ENCODE peak calls at places on chromosome 12, in five cellular contexts. U is fibroblast of lung; L is EL; Y is stimulated activated CD4-positive, alpha-beta T cell treated with anti-CD3 and anti-CD28 coated beads, Interleukin-1b, Interleukin-23, amount 100 ng/mL, for 1 hour; D is activated CD4-positive, alpha-beta T cell treated with anti-CD3 and anti-CD28 coated beads, Interleukin-2, amount 50 U/mL, for 24 hours. F is an unnamed sample.

GRCh38 chr12:68880660-68881325 is 52.2 kb downstream of the CPM start:
- DNase-seq in Y (no peak), U (no peak), L (no peak), D (no peak), F (no peak)

GRCh38 chr12:89306827-89307498 is 45.3 kb downstream of the DUSP6 start:
- DNase-seq in L (no peak), Y (no peak), D (no peak), U (no peak), F (no peak)

GRCh38 chr12:43444940-43445564 is 107.0 kb downstream of the ADAMTS20 start:
- DNase-seq in D (peak), L (peak), Y (peak), U (peak), F (peak)

GRCh38 chr12:24175281-24175680 is 225.8 kb upstream of the SOX5 start:
- DNase-seq in D (no peak), Y (no peak), U (no peak), L (no peak), F (no peak)

GRCh38 chr12:7060353-7060954 is at the start of gene C1S:
- DNase-seq in Y (no peak), U (peak), D (no peak), L (peak), F (no peak)

GRCh38 chr12:52125499-52125900 is 46.0 kb downstream of the SMIM41 start:
- DNase-seq in D (no peak), U (no peak), Y (no peak), L (no peak), F (no peak)

GRCh38 chr12:27585739-27586265 is 61.8 kb downstream of the PPFIBP1 start:
- DNase-seq in L (no peak), U (no peak), Y (no peak), D (no peak), F (no peak)

GRCh38 chr12:59372971-59373370 is 222.9 kb upstream of the SLC16A7 start:
- DNase-seq in L (peak), D (no peak), U (peak), Y (no peak), F (no peak)

GRCh38 chr12:94873368-94874085 is 130.0 kb downstream of the NDUFA12 start:
- DNase-seq in U (no peak), D (no peak), Y (no peak), L (peak), F (no peak)

GRCh38 chr12:17284873-17285272 is 678.9 kb upstream of the LMO3 start:
- DNase-seq in U (no peak), D (no peak), Y (no peak), L (no peak), F (no peak)

GRCh38 chr12:46263140-46264017 is 5.5 kb downstream of the SLC38A1 start:
- DNase-seq in D (no peak), L (no peak), U (peak), Y (no peak), F (no peak)

GRCh38 chr12:111298583-111299436 is 70.1 kb downstream of the PHETA1 start:
- DNase-seq in Y (peak), L (peak), D (peak), U (peak), F (no peak)

GRCh38 chr12:75479963-75480461 is 543 bp upstream of the GLIPR1 start:
- DNase-seq in L (peak), D (no peak), U (peak), Y (no peak), F (no peak)

GRCh38 chr12:127079636-127080035 is 1187.3 kb upstream of the TMEM132C start:
- DNase-seq in Y (no peak), U (no peak), D (no peak), L (no peak), F (no peak)

GRCh38 chr12:71746983-71747611 is 7.6 kb upstream of the RAB21 start:
- DNase-seq in U (peak), Y (no peak), D (no peak), L (peak), F (no peak)

GRCh38 chr12:86770871-86771270 is 514.7 kb upstream of the MGAT4C start:
- DNase-seq in L (no peak), U (no peak), D (no peak), Y (no peak), F (no peak)

GRCh38 chr12:116736962-116737773 is 701 bp downstream of the SPRING1 start:
- DNase-seq in D (no peak), L (peak), Y (no peak), U (no peak), F (no peak)

GRCh38 chr12:112848972-112849371 is 57.4 kb downstream of the RPH3A start:
- DNase-seq in Y (no peak), U (no peak), L (no peak), D (no peak), F (no peak)

GRCh38 chr12:19095331-19095730 is 34.2 kb upstream of the PLEKHA5 start:
- DNase-seq in Y (no peak), U (no peak), D (no peak), L (no peak), F (no peak)

GRCh38 chr12:57389033-57389432 is 41.8 kb downstream of the R3HDM2 start:
- DNase-seq in L (peak), D (no peak), U (peak), Y (no peak), F (no peak)

GRCh38 chr12:126076515-126076914 is 1011.3 kb downstream of the AACS start:
- DNase-seq in L (no peak), D (no peak), Y (no peak), U (no peak), F (no peak)

GRCh38 chr12:67534671-67535070 is 113.9 kb upstream of the DYRK2 start:
- DNase-seq in Y (no peak), D (no peak), U (peak), L (peak), F (no peak)

GRCh38 chr12:122123051-122123760 is 44.6 kb downstream of the MLXIP start:
- DNase-seq in L (peak), D (peak), Y (peak), U (peak), F (peak)

GRCh38 chr12:102232446-102232845 is 34.8 kb upstream of the PMCH start:
- DNase-seq in D (no peak), L (peak), Y (no peak), U (peak), F (no peak)

GRCh38 chr12:93297536-93297935 is 80.2 kb upstream of the NUDT4 start:
- DNase-seq in Y (no peak), D (no peak), U (no peak), L (no peak), F (no peak)

GRCh38 chr12:49538740-49539403 is at the start of gene KCNH3:
- DNase-seq in D (peak), U (peak), L (peak), Y (peak), F (peak)

GRCh38 chr12:16482726-16483125 is 123.2 kb downstream of the LMO3 start:
- DNase-seq in D (no peak), U (no peak), Y (no peak), L (no peak), F (no peak)

GRCh38 chr12:10368206-10369171 is 21.4 kb downstream of the KLRK1 start:
- DNase-seq in Y (no peak), D (no peak), U (no peak), L (no peak), F (no peak)

GRCh38 chr12:121524196-121524930 is 56.5 kb downstream of the KDM2B start:
- DNase-seq in L (no peak), U (no peak), D (no peak), Y (no peak), F (no peak)